ENCODE peak calls at places on chromosome 3, in nine cellular contexts. Q, Z, X, W, U, G, J, E and M are unnamed samples.

GRCh38 chr3:192122832-192123594 is 604.3 kb downstream of the FGF12 start:
- DNase-seq in U (no peak), Z (no peak), E (no peak), G (no peak), Q (no peak), X (no peak), J (no peak), W (no peak), M (no peak)

GRCh38 chr3:144501419-144501818 is 529.8 kb downstream of the DIPK2A start:
- DNase-seq in G (no peak), Z (no peak), X (no peak), W (no peak), E (no peak), J (no peak), Q (no peak), U (no peak), M (no peak)

GRCh38 chr3:90091557-90091956 is 984.1 kb downstream of the EPHA3 start:
- DNase-seq in Z (peak; percentile 61), Q (no peak), J (no peak), E (no peak), X (peak; percentile 11), G (peak; percentile 18), U (no peak), W (no peak), M (peak; percentile 50)

GRCh38 chr3:50241163-50241562 is 5.2 kb downstream of the GNAI2 start:
- DNase-seq in U (no peak), Z (peak; percentile 17), J (no peak), W (no peak), E (no peak), Q (no peak), X (no peak), G (no peak), M (no peak)

GRCh38 chr3:89107461-89108035 is at the start of gene EPHA3:
- DNase-seq in E (no peak), Q (peak; percentile 61), U (peak; percentile 66), W (peak; percentile 85), X (no peak), G (peak; percentile 61), J (no peak), Z (peak; percentile 57), M (peak; percentile 78)

GRCh38 chr3:13500133-13500885 is 20.2 kb downstream of the HDAC11 start:
- DNase-seq in Q (no peak), W (peak; percentile 64), G (no peak), E (no peak), Z (peak; percentile 54), U (no peak), X (peak; percentile 27), J (no peak), M (peak; percentile 35)

GRCh38 chr3:178097576-178097975 is 438.7 kb upstream of the KCNMB2 start:
- DNase-seq in G (no peak), E (no peak), U (peak; percentile 61), X (no peak), W (no peak), J (peak; percentile 51), Q (no peak), Z (peak; percentile 80), M (no peak)

GRCh38 chr3:186511245-186511644 is 32.9 kb downstream of the CRYGS start:
- DNase-seq in E (no peak), G (no peak), Z (no peak), W (no peak), U (no peak), J (no peak), X (no peak), Q (no peak), M (no peak)

GRCh38 chr3:100226712-100227429 is 33.9 kb upstream of the TBC1D23 start:
- DNase-seq in U (no peak), E (no peak), G (no peak), W (no peak), Q (no peak), J (no peak), Z (peak; percentile 60), X (no peak), M (no peak)

GRCh38 chr3:69276884-69277283 is 109.0 kb downstream of the FRMD4B start:
- DNase-seq in Z (peak; percentile 8), E (no peak), U (no peak), Q (no peak), W (no peak), X (no peak), G (no peak), J (no peak), M (no peak)

GRCh38 chr3:132134611-132135010 is 99.8 kb upstream of the CPNE4 start:
- DNase-seq in Z (peak; percentile 90), G (no peak), X (no peak), W (no peak), E (no peak), Q (no peak), U (no peak), J (no peak), M (no peak)

GRCh38 chr3:150925751-150926201 is 20.5 kb upstream of the MINDY4B start:
- DNase-seq in Q (no peak), E (peak; percentile 13), Z (peak; percentile 51), J (peak; percentile 36), G (peak; percentile 45), X (peak; percentile 47), U (no peak), W (peak; percentile 46), M (peak; percentile 70)

GRCh38 chr3:127418560-127419099 is 130.8 kb upstream of the PRR20G start:
- DNase-seq in X (no peak), Q (no peak), G (no peak), J (no peak), W (no peak), U (no peak), E (no peak), Z (no peak), M (no peak)

GRCh38 chr3:48695113-48695753 is 9.5 kb upstream of the NCKIPSD start:
- DNase-seq in U (peak; percentile 94), Q (peak; percentile 68), W (peak; percentile 82), Z (peak; percentile 92), E (no peak), J (no peak), G (peak; percentile 55), X (no peak), M (no peak)

GRCh38 chr3:7518471-7518870 is 657.6 kb downstream of the GRM7 start:
- DNase-seq in E (no peak), J (no peak), Q (no peak), W (no peak), G (no peak), X (no peak), Z (no peak), U (no peak), M (peak; percentile 6)

GRCh38 chr3:104885214-104885814 is 481.4 kb upstream of the ALCAM start:
- DNase-seq in G (no peak), J (no peak), U (no peak), Z (peak; percentile 47), X (no peak), E (no peak), W (no peak), Q (no peak), M (no peak)

GRCh38 chr3:170054204-170054603 is 16.4 kb downstream of the GPR160 start:
- DNase-seq in G (no peak), X (peak; percentile 79), E (no peak), J (no peak), W (no peak), U (no peak), Z (no peak), Q (no peak), M (no peak)

GRCh38 chr3:63791974-63792373 is 27.1 kb upstream of the C3orf49 start:
- DNase-seq in U (no peak), X (no peak), Z (peak; percentile 91), W (no peak), Q (no peak), J (peak; percentile 51), G (no peak), E (no peak), M (no peak)

GRCh38 chr3:27423463-27423862 is 54.3 kb upstream of the NEK10 start:
- DNase-seq in E (no peak), G (no peak), Q (no peak), J (no peak), U (no peak), W (no peak), X (no peak), Z (peak; percentile 90), M (no peak)
- H3K9me3 ChIP-seq in E (no peaks in the 10 kb centered on the region), G (no peaks in the 10 kb centered on the region), Q (no peaks in the 10 kb centered on the region), J (no peaks in the 10 kb centered on the region), U (no peaks in the 10 kb centered on the region), W (no peaks in the 10 kb centered on the region), X (no peaks in the 10 kb centered on the region), Z (no peaks in the 10 kb centered on the region), M (no peaks in the 10 kb centered on the region)

DNA sequence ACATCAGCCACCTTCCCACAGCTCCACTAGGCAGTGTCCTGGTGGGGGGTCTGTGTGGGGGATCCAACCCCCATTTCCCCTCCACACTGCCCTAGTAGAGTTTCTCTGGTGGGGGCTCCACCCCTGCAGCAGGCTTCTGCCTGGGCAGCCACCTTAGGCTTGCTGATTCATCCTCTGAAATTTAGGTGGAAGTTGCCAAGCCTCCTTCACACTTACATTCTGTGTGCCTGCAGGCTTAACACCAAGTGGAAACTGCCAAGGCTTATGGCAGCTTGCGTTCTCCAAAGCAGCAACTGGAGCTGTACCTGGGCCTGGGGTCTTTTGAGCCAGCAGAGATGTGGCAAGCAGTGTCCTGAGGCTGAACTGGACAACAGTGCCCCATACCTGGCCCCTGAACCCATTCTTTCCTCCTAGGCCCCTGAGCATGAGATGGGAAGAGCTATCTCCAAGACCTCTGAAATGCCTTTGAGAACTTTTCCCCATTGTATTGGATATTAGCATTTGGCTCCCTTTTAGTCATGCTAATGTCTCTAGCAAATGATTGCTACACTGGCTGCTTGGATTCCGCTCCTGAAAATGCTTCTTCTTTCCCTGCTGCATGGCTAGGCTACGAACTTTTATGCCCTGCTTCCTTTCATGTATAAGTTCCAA is 32.5 kb downstream of the CPN2 start:
- DNase-seq in Q (no peak), E (no peak), U (no peak), G (no peak), J (no peak), W (no peak), Z (peak; percentile 37), X (no peak), M (no peak)
- H3K9me3 ChIP-seq in Q (no peaks in the 10 kb centered on the region), E (no peaks in the 10 kb centered on the region), U (no peaks in the 10 kb centered on the region), G (no peaks in the 10 kb centered on the region), J (peaks cover 15% of the 10 kb centered on the region), W (no peaks in the 10 kb centered on the region), Z (no peaks in the 10 kb centered on the region), X (no peaks in the 10 kb centered on the region), M (no peaks in the 10 kb centered on the region)

DNA sequence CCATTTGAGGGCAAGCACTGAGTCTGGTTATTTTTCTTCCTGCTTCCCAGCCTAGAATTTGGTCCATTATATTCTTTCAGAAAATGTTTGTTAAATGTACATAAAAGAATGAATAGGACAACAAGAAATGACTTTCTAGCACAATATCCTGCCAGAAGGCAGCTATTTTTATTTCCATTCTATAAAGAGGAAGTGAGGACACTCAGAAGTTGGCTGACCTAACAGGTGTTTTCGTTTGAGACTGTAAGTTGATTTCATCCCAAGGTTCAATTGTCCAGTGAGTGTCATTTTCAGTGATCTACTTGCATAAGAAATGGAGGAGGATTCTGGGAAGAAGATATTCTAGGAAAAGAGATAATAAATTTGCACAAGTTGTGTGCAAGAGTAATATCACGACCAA is 191.9 kb upstream of the POU1F1 start:
- DNase-seq in J (no peak), W (no peak), E (no peak), U (no peak), Z (no peak), Q (no peak), G (no peak), X (peak; percentile 4), M (no peak)
- H3K9me3 ChIP-seq in J (no peaks in the 10 kb centered on the region), W (peaks cover 8% of the 10 kb centered on the region), E (no peaks in the 10 kb centered on the region), U (no peaks in the 10 kb centered on the region), Z (no peaks in the 10 kb centered on the region), Q (no peaks in the 10 kb centered on the region), G (no peaks in the 10 kb centered on the region), X (peaks cover 5% of the 10 kb centered on the region), M (no peaks in the 10 kb centered on the region)

DNA sequence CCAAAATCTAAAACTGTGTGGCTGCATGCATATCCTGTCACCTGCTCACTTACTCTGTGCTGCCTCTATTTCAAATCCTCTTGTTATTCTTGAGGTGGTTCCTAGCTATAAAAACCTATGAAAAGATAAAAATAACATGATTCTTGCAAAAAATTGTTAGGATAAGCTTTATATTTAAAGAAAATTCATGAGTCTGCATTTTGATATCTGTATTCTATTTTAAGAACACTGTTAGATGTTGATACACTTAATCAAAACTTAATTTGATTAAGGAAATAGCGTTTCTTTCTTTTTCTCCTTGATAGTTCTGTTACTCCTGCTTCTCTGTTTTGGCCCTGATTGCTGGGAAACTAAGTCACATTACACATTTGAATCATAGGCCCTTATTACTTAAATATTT is 22.5 kb downstream of the STT3B start:
- DNase-seq in U (no peak), G (no peak), E (no peak), Q (no peak), W (no peak), J (no peak), Z (no peak), X (no peak), M (no peak)
- H3K9me3 ChIP-seq in U (no peaks in the 10 kb centered on the region), G (no peaks in the 10 kb centered on the region), E (no peaks in the 10 kb centered on the region), Q (no peaks in the 10 kb centered on the region), W (peaks cover 11% of the 10 kb centered on the region), J (no peaks in the 10 kb centered on the region), Z (no peaks in the 10 kb centered on the region), X (peaks cover 51% of the 10 kb centered on the region), M (no peaks in the 10 kb centered on the region)